ENCODE peak calls at places on chromosome 2, in six cellular contexts. C is retina, O is COLO829, U is endodermal cell, N is T-cell, B is coronary artery. J is an unnamed sample.

GRCh38 chr2:75454221-75454620 is 106.5 kb downstream of the EVA1A start:
- DNase-seq in O (no peak), U (no peak), C (no peak), B (no peak), N (no peak), J (no peak)

GRCh38 chr2:10204326-10205200 is 82.0 kb downstream of the RRM2 start:
- DNase-seq in N (no peak), U (no peak), O (no peak), B (no peak), C (peak; percentile 51), J (no peak)

GRCh38 chr2:219446101-219446504 is 11.5 kb downstream of the SPEG start:
- DNase-seq in N (no peak), U (peak; percentile 76), O (peak; percentile 47), B (peak; percentile 94), C (peak; percentile 66), J (no peak)

GRCh38 chr2:223947711-223948205 is 2.6 kb upstream of the WDFY1 start:
- DNase-seq in N (no peak), C (no peak), U (peak; percentile 72), B (no peak), O (no peak), J (no peak)

GRCh38 chr2:160703648-160704585 is 210.3 kb upstream of the RBMS1 start:
- DNase-seq in U (peak; percentile 54), N (peak; percentile 0), C (peak; percentile 17), O (no peak), B (no peak), J (no peak)

GRCh38 chr2:234377761-234378341 is 119.0 kb downstream of the ARL4C start:
- DNase-seq in N (no peak), U (peak; percentile 65), O (no peak), B (no peak), C (no peak), J (no peak)

GRCh38 chr2:11867926-11868325 is 121.5 kb downstream of the LPIN1 start:
- DNase-seq in O (no peak), C (no peak), U (peak; percentile 22), B (peak; percentile 53), N (no peak), J (no peak)

GRCh38 chr2:88568179-88568578 is 59.1 kb downstream of the EIF2AK3 start:
- DNase-seq in N (no peak), B (no peak), O (no peak), U (no peak), C (no peak), J (no peak)

GRCh38 chr2:208046686-208047085 is 21.4 kb upstream of the PLEKHM3 start:
- DNase-seq in O (no peak), C (no peak), U (no peak), N (no peak), B (no peak), J (no peak)

GRCh38 chr2:20185176-20186022 is 39.5 kb downstream of the SDC1 start:
- DNase-seq in C (no peak), O (no peak), N (no peak), B (no peak), U (peak; percentile 69), J (no peak)

GRCh38 chr2:145197944-145198343 is 678.0 kb upstream of the ZEB2 start:
- DNase-seq in O (no peak), N (no peak), U (no peak), B (no peak), C (no peak), J (no peak)

GRCh38 chr2:102057502-102058292 is 65.9 kb downstream of the IL1R2 start:
- DNase-seq in O (no peak), C (no peak), U (no peak), N (no peak), B (no peak), J (no peak)

GRCh38 chr2:240431663-240432424 is 3.6 kb upstream of the GPC1 start:
- DNase-seq in O (no peak), U (peak; percentile 39), C (no peak), B (peak; percentile 67), N (no peak), J (no peak)

GRCh38 chr2:196657332-196657731 is 17.8 kb downstream of the CCDC150 start:
- DNase-seq in N (no peak), U (no peak), C (no peak), B (no peak), O (no peak), J (no peak)

GRCh38 chr2:223642496-223642895 is 40.3 kb upstream of the SCG2 start:
- DNase-seq in O (no peak), B (no peak), N (no peak), C (no peak), U (no peak), J (no peak)

GRCh38 chr2:64787698-64788097 is 134.0 kb upstream of the SERTAD2 start:
- DNase-seq in C (no peak), U (no peak), N (no peak), O (no peak), B (no peak), J (no peak)

GRCh38 chr2:235106874-235107639 is 155.2 kb downstream of the SH3BP4 start:
- DNase-seq in N (peak; percentile 1), C (peak; percentile 77), B (no peak), U (peak; percentile 89), O (peak; percentile 76), J (no peak)

GRCh38 chr2:32136097-32136496 is 29.6 kb upstream of the SLC30A6 start:
- DNase-seq in U (no peak), C (no peak), N (no peak), B (no peak), O (peak; percentile 6), J (no peak)

GRCh38 chr2:78701546-78701945 is 324.0 kb upstream of the REG3G start:
- DNase-seq in U (no peak), N (no peak), C (no peak), O (no peak), B (no peak), J (no peak)